ENCODE peak calls at places on chromosomes 3 and 15, in five cellular contexts. R is germinal center; C is activated naive CD4-positive, alpha-beta T cell treated with anti-CD3 and anti-CD28 coated beads, Interleukin-2, amount 10 ng/mL, durations not matched to agents 7 days and 5 days; P is effector memory CD8-positive, alpha-beta T cell; A is AG09309. N is an unnamed sample.

GRCh38 chr15:60582370-60583036 is 103.6 kb upstream of the ICE2 start:
- DNase-seq in R (no peak), C (peak), P (peak), A (no peak), N (peak)

GRCh38 chr3:116524455-116524854 is 79.2 kb upstream of the LSAMP start:
- DNase-seq in R (no peak), C (no peak), P (no peak), A (no peak), N (no peak)

GRCh38 chr3:150106752-150107428 is 136.2 kb upstream of the PFN2 start:
- DNase-seq in R (no peak), C (no peak), P (no peak), A (peak), N (no peak)

GRCh38 chr3:61574854-61575253 is 13.5 kb downstream of the PTPRG start:
- DNase-seq in R (no peak), C (no peak), P (no peak), A (peak), N (no peak)

GRCh38 chr3:180492047-180492446 is 109.9 kb upstream of the TTC14 start:
- DNase-seq in R (no peak), C (no peak), P (no peak), A (no peak), N (no peak)

GRCh38 chr3:42094992-42095391 is 3.8 kb downstream of the TRAK1 start:
- DNase-seq in R (no peak), C (no peak), P (no peak), A (no peak), N (no peak)

GRCh38 chr3:59751606-59752005 is 701.8 kb upstream of the CFAP20DC start:
- DNase-seq in R (no peak), C (no peak), P (no peak), A (no peak), N (no peak)

GRCh38 chr3:16177962-16178627 is 3.6 kb downstream of the GALNT15 start:
- DNase-seq in R (peak), C (peak), P (peak), A (peak), N (peak)

GRCh38 chr3:24773798-24774197 is 279.1 kb upstream of the THRB start:
- DNase-seq in R (no peak), C (no peak), P (no peak), A (peak), N (peak)

GRCh38 chr3:6799264-6799915 is 61.5 kb upstream of the GRM7 start:
- DNase-seq in R (peak), C (peak), P (no peak), A (no peak), N (peak)